ENCODE peak calls at places on chromosomes 11 and 22, in ten cellular contexts. S, K, J, C, V, R, T, I, O and B are unnamed samples.

GRCh38 chr22:35627267-35628041 is 10.3 kb upstream of the MB start:
- DNase-seq in V (peak; percentile 85), R (peak; percentile 85), S (peak; percentile 75), T (peak; percentile 88), C (peak; percentile 91), I (peak; percentile 90), J (peak; percentile 92), O (peak; percentile 83), K (peak; percentile 90), B (peak; percentile 93)

GRCh38 chr11:62264004-62264403 is 6.0 kb upstream of the SCGB2A2 start:
- DNase-seq in T (no peak), K (no peak), C (peak; percentile 27), S (no peak), O (peak; percentile 41), V (no peak), I (no peak), R (no peak), J (no peak), B (peak; percentile 16)

GRCh38 chr11:35267504-35267903 is 128.5 kb downstream of the CD44 start:
- DNase-seq in I (peak; percentile 80), J (no peak), S (no peak), C (peak; percentile 83), V (no peak), R (peak; percentile 78), K (no peak), O (no peak), T (peak; percentile 67), B (peak; percentile 87)

GRCh38 chr11:121318848-121319834 is 26.6 kb downstream of the SC5D start:
- DNase-seq in O (peak; percentile 58), J (peak; percentile 71), S (peak; percentile 33), K (no peak), R (peak; percentile 45), T (peak; percentile 68), I (peak; percentile 57), C (peak; percentile 77), V (peak; percentile 69), B (peak; percentile 55)

GRCh38 chr11:65793625-65794400 is 7.0 kb downstream of the OVOL1 start:
- DNase-seq in T (no peak), J (no peak), R (no peak), O (no peak), S (no peak), I (no peak), V (no peak), C (no peak), K (no peak), B (no peak)

GRCh38 chr11:74634537-74634936 is 42.2 kb downstream of the POLD3 start:
- DNase-seq in V (peak; percentile 4), K (no peak), I (peak; percentile 31), J (peak; percentile 38), T (peak; percentile 63), R (peak; percentile 39), S (no peak), O (peak; percentile 95), C (peak; percentile 75), B (peak; percentile 70)

GRCh38 chr22:24134090-24134846 is 47.0 kb upstream of the SUSD2 start:
- DNase-seq in I (no peak), V (peak; percentile 34), O (no peak), S (no peak), K (no peak), T (no peak), J (no peak), R (no peak), C (peak; percentile 36), B (peak; percentile 33)

GRCh38 chr22:39374801-39375200 is 24.8 kb upstream of the TAB1 start:
- DNase-seq in K (no peak), C (no peak), T (no peak), R (no peak), O (no peak), I (no peak), J (no peak), S (no peak), V (no peak), B (no peak)

GRCh38 chr22:19853058-19853878 is 1.4 kb downstream of the GNB1L start:
- DNase-seq in J (peak; percentile 10), O (no peak), C (no peak), S (no peak), R (no peak), T (no peak), K (peak; percentile 44), I (no peak), V (no peak), B (no peak)

GRCh38 chr11:27471067-27471587 is 1.5 kb downstream of the LGR4 start:
- DNase-seq in V (peak; percentile 51), C (peak; percentile 18), S (no peak), J (peak; percentile 13), O (peak; percentile 50), I (no peak), K (no peak), R (no peak), T (no peak), B (no peak)

GRCh38 chr11:128415539-128415938 is 171.8 kb downstream of the ETS1 start:
- DNase-seq in K (no peak), S (no peak), J (no peak), R (peak; percentile 60), C (peak; percentile 65), T (no peak), V (no peak), O (peak; percentile 40), I (no peak), B (no peak)

DNA sequence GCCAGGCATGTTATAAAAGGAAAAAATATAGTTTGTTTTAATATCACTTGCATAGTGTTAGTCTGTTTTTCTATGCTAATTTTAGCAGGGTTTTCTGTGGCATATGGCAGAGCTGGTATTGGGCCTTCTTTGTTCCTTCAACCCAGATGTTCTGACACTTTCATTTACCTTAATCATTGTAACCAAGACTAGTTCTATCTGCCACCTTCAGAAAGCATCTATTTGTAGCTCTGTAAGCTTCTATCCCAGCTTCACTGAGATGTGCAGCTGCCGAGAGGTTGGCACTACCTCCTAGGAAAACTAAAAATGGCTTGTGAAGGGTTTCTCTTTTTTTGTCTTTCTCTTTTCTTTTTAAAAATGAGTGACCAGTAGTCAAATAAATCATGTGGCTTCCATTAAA is 338.6 kb downstream of the GUCY1A2 start:
- DNase-seq in R (no peak), S (no peak), V (no peak), O (no peak), I (no peak), K (no peak), C (no peak), J (no peak), T (no peak), B (no peak)
- H3K4me3 ChIP-seq in R (no peak overlapping the region), S (no peak overlapping the region), V (no peak overlapping the region), O (no peak overlapping the region), I (no peak overlapping the region), K (no peak overlapping the region), C (no peak overlapping the region), J (no peak overlapping the region), T (no peak overlapping the region), B (no peak overlapping the region)

GRCh38 chr22:32122899-32123298 is 36.2 kb downstream of the C22orf42 start:
- DNase-seq in K (no peak), V (no peak), R (no peak), S (no peak), J (no peak), O (no peak), C (no peak), T (no peak), I (no peak), B (no peak)

GRCh38 chr22:32120603-32121002 is 38.5 kb downstream of the C22orf42 start:
- DNase-seq in O (no peak), I (no peak), S (no peak), C (no peak), T (no peak), K (no peak), V (no peak), R (no peak), J (no peak), B (no peak)

GRCh38 chr22:32123657-32124056 is 35.4 kb downstream of the C22orf42 start:
- DNase-seq in R (no peak), T (no peak), K (no peak), S (no peak), I (no peak), J (no peak), V (peak; percentile 81), C (no peak), O (no peak), B (no peak)

GRCh38 chr22:32119568-32120235 is 39.4 kb downstream of the C22orf42 start:
- DNase-seq in I (no peak), R (no peak), O (no peak), T (no peak), V (peak; percentile 33), C (no peak), J (no peak), S (no peak), K (no peak), B (no peak)
- TF ChIP-seq CTCF in I (no peak), R (no peak), O (no peak), T (no peak), V (peak; percentile 45), C (no peak), J (no peak), S (peak; percentile 1), K (no peak), B (no peak)

GRCh38 chr22:29954203-29954855 is 71.4 kb downstream of the MTMR3 start:
- DNase-seq in T (no peak), I (no peak), C (no peak), J (no peak), V (no peak), R (no peak), S (no peak), K (no peak), O (no peak), B (no peak)
- H3K4me3 ChIP-seq in T (no peak overlapping the region), I (no peak overlapping the region), C (no peak overlapping the region), J (no peak overlapping the region), V (no peak overlapping the region), R (no peak overlapping the region), S (no peak overlapping the region), K (no peak overlapping the region), O (no peak overlapping the region), B (no peak overlapping the region)

GRCh38 chr22:44154431-44154942 is 26.2 kb upstream of the PARVG start:
- DNase-seq in S (peak; percentile 47), J (no peak), T (no peak), R (no peak), K (no peak), C (peak; percentile 74), O (no peak), I (peak; percentile 64), V (no peak), B (peak; percentile 11)

GRCh38 chr22:44153705-44154104 is 27.0 kb upstream of the PARVG start:
- DNase-seq in C (no peak), I (no peak), T (no peak), K (no peak), R (no peak), J (no peak), O (no peak), V (no peak), S (no peak), B (no peak)

GRCh38 chr22:44147821-44148574 is 32.7 kb upstream of the PARVG start:
- DNase-seq in T (no peak), C (peak; percentile 86), O (no peak), J (peak; percentile 69), K (no peak), R (peak; percentile 18), S (peak; percentile 31), I (peak; percentile 74), V (peak; percentile 97), B (no peak)

GRCh38 chr22:44155115-44155514 is 25.6 kb upstream of the PARVG start:
- DNase-seq in V (no peak), C (no peak), S (no peak), T (no peak), O (no peak), I (no peak), J (no peak), R (no peak), K (no peak), B (no peak)

DNA sequence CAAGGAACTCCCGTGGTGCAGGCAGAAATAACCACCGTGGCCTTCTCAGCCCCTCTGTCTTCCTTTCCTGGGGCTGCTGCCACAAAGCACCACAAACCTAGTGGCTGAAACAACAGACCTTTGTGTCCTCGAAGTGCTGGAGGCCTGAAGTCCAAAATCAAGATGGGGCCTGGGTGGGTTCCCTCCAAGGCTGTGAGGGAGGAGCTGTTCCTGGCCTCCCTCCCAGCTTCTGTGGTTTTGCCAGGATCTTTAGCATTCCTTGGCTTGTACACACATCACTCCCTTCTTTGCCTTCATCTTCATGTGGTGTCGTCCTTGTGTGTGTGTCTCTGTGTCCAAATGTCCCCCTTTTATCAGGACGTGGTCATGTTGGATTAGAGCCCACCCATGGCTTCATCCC is 29.1 kb upstream of the PARVG start:
- DNase-seq in I (peak; percentile 82), S (no peak), C (peak; percentile 78), T (peak; percentile 83), O (no peak), V (no peak), J (no peak), K (no peak), R (peak; percentile 53), B (peak; percentile 74)
- TF ChIP-seq CTCF in I (no peak), S (no peak), C (no peak), T (no peak), O (no peak), V (no peak), J (no peak), K (no peak), R (no peak), B (no peak)